ENCODE peak calls at places on chromosome X, in four cellular contexts. U is fibroblast of mammary gland, T is NCI-H1694, E is occipital lobe. G is an unnamed sample.

GRCh38 chrX:1462596-1463251 is 10.0 kb upstream of the ASMTL start:
- DNase-seq in E (no peak), T (no peak), U (peak; percentile 76), G (peak; percentile 92)

GRCh38 chrX:57364145-57364544 is 77.6 kb downstream of the FAAH2 start:
- DNase-seq in U (no peak), E (no peak), T (no peak), G (no peak)

GRCh38 chrX:11064276-11064675 is 46.9 kb upstream of the HCCS start:
- DNase-seq in U (no peak), T (no peak), E (no peak), G (no peak)

GRCh38 chrX:87900320-87900908 is 382.8 kb downstream of the KLHL4 start:
- DNase-seq in T (no peak), E (no peak), U (no peak), G (peak; percentile 3)

GRCh38 chrX:20412871-20413486 is 146.3 kb upstream of the RPS6KA3 start:
- DNase-seq in T (no peak), E (no peak), U (no peak), G (no peak)

GRCh38 chrX:15737188-15737956 is 698 bp upstream of the CA5B start:
- DNase-seq in T (no peak), U (no peak), E (no peak), G (no peak)

GRCh38 chrX:125998432-125998831 is 167.7 kb downstream of the DCAF12L2 start:
- DNase-seq in T (peak; percentile 4), U (peak; percentile 2), E (no peak), G (no peak)

GRCh38 chrX:12701625-12702024 is 89.6 kb upstream of the PRPS2 start:
- DNase-seq in U (peak; percentile 71), E (peak; percentile 44), T (peak; percentile 34), G (peak; percentile 84)

GRCh38 chrX:134431894-134432293 is 28.1 kb upstream of the HPRT1 start:
- DNase-seq in T (no peak), E (no peak), U (peak; percentile 69), G (peak; percentile 72)

GRCh38 chrX:154827624-154828408 is 6.6 kb downstream of the SMIM9 start:
- DNase-seq in U (no peak), T (no peak), E (no peak), G (no peak)

GRCh38 chrX:63809158-63809557 is 24.1 kb upstream of the ARHGEF9 start:
- DNase-seq in E (peak; percentile 2), T (no peak), U (no peak), G (no peak)

GRCh38 chrX:17038681-17039161 is 92.3 kb downstream of the REPS2 start:
- DNase-seq in T (no peak), E (no peak), U (peak; percentile 83), G (peak; percentile 89)

GRCh38 chrX:47200385-47201150 is 6.9 kb downstream of the UBA1 start:
- DNase-seq in U (peak; percentile 96), E (no peak), T (no peak), G (peak; percentile 81)

GRCh38 chrX:85698921-85699320 is 319.5 kb upstream of the POF1B start:
- DNase-seq in E (no peak), T (no peak), U (no peak), G (no peak)

G was measured in cardiac fibroblast.